ENCODE peak calls at places on chromosomes 16 and 17, in ten cellular contexts. C is HTR-8/SVneo; D is iris pigment epithelial cell; E is stimulated activated CD4-positive, alpha-beta T cell treated with anti-CD3 and anti-CD28 coated beads, Interleukin-12 subunit alpha, Interleukin-12 subunit beta, amount 100 ng/mL, for 4 hours; V is NCI-H345; M is GM12891; Y is EH; A is T-helper 1 cell; G is CD8-positive, alpha-beta memory T cell; F is NCI-H524. P is an unnamed sample.

GRCh38 chr16:60945225-60945624 is 1091.0 kb downstream of the CDH8 start:
- DNase-seq in C (no peak), D (no peak), E (no peak), V (no peak), M (no peak), Y (no peak), A (no peak), G (no peak), F (no peak), P (no peak)

GRCh38 chr17:77832180-77832560 is 126.3 kb upstream of the TNRC6C start:
- DNase-seq in C (no peak), D (no peak), E (no peak), V (no peak), M (no peak), Y (no peak), A (no peak), G (no peak), F (no peak), P (no peak)

GRCh38 chr16:86762035-86762550 is 183.7 kb downstream of the FOXL1 start:
- DNase-seq in C (no peak), D (no peak), E (no peak), V (no peak), M (no peak), Y (no peak), A (no peak), G (no peak), F (no peak), P (no peak)

GRCh38 chr17:63841350-63842172 is 924 bp downstream of the SMARCD2 start:
- DNase-seq in C (no peak), D (peak; percentile 54), E (no peak), V (peak; percentile 35), M (no peak), Y (peak; percentile 66), A (no peak), G (no peak), F (no peak), P (no peak)

GRCh38 chr17:4903051-4903818 is at the start of gene CHRNE:
- DNase-seq in C (peak; percentile 77), D (peak; percentile 78), E (peak; percentile 71), V (peak; percentile 70), M (peak; percentile 16), Y (peak; percentile 73), A (peak; percentile 46), G (peak; percentile 63), F (peak; percentile 67), P (no peak)

GRCh38 chr16:67926181-67926742 is 5.4 kb downstream of the CTRL start:
- DNase-seq in C (no peak), D (peak; percentile 28), E (no peak), V (peak; percentile 89), M (no peak), Y (no peak), A (no peak), G (no peak), F (peak; percentile 81), P (no peak)

GRCh38 chr17:15231851-15232516 is 33.1 kb downstream of the PMP22 start:
- DNase-seq in C (no peak), D (no peak), E (no peak), V (no peak), M (no peak), Y (no peak), A (no peak), G (no peak), F (no peak), P (no peak)

GRCh38 chr16:74999683-75000480 is 1.1 kb downstream of the ZNRF1 start:
- DNase-seq in C (peak; percentile 49), D (peak; percentile 25), E (peak; percentile 51), V (peak; percentile 56), M (peak; percentile 47), Y (peak; percentile 65), A (peak; percentile 37), G (peak; percentile 22), F (peak; percentile 22), P (no peak)

GRCh38 chr16:83365166-83365565 is 442.6 kb upstream of the HSBP1 start:
- DNase-seq in C (no peak), D (peak; percentile 29), E (no peak), V (no peak), M (no peak), Y (no peak), A (no peak), G (no peak), F (no peak), P (no peak)

GRCh38 chr17:28684963-28685362 is 23.0 kb downstream of the SUPT6H start:
- DNase-seq in C (peak; percentile 45), D (peak; percentile 46), E (no peak), V (peak; percentile 50), M (no peak), Y (peak; percentile 66), A (no peak), G (no peak), F (peak; percentile 99), P (no peak)

GRCh38 chr16:50038756-50039529 is 13.9 kb downstream of the CNEP1R1 start:
- DNase-seq in C (no peak), D (no peak), E (no peak), V (no peak), M (no peak), Y (no peak), A (no peak), G (no peak), F (no peak), P (no peak)

GRCh38 chr17:3710951-3711383 is 12.7 kb upstream of the HASPIN start:
- DNase-seq in C (peak; percentile 52), D (peak; percentile 87), E (peak; percentile 46), V (no peak), M (peak; percentile 72), Y (peak; percentile 75), A (peak; percentile 50), G (peak; percentile 35), F (no peak), P (no peak)

GRCh38 chr16:85316321-85316919 is 204.1 kb upstream of the CIBAR2 start:
- DNase-seq in C (peak; percentile 77), D (peak; percentile 54), E (peak; percentile 42), V (peak; percentile 52), M (peak; percentile 74), Y (peak; percentile 63), A (no peak), G (no peak), F (peak; percentile 45), P (no peak)

GRCh38 chr16:12729448-12729847 is 74.2 kb downstream of the CPPED1 start:
- DNase-seq in C (no peak), D (peak; percentile 87), E (no peak), V (no peak), M (no peak), Y (peak; percentile 87), A (no peak), G (no peak), F (no peak), P (no peak)

GRCh38 chr16:85156869-85157268 is 44.6 kb upstream of the CIBAR2 start:
- DNase-seq in C (no peak), D (no peak), E (no peak), V (no peak), M (no peak), Y (no peak), A (no peak), G (no peak), F (no peak), P (no peak)

GRCh38 chr17:36195474-36196098 is 972 bp downstream of the CCL3L1 start:
- DNase-seq in C (no peak), D (no peak), E (no peak), V (no peak), M (no peak), Y (no peak), A (no peak), G (no peak), F (no peak), P (peak; percentile 98)

GRCh38 chr17:68972119-68972704 is 17.0 kb upstream of the ABCA8 start:
- DNase-seq in C (peak; percentile 27), D (peak; percentile 38), E (no peak), V (peak; percentile 7), M (no peak), Y (peak; percentile 18), A (no peak), G (no peak), F (no peak), P (no peak)

GRCh38 chr16:28986492-28986891 is 1.6 kb downstream of the LAT start:
- DNase-seq in C (no peak), D (no peak), E (no peak), V (no peak), M (no peak), Y (no peak), A (no peak), G (no peak), F (no peak), P (no peak)

GRCh38 chr17:50688168-50688719 is 19.5 kb downstream of the ANKRD40 start:
- DNase-seq in C (no peak), D (no peak), E (no peak), V (no peak), M (no peak), Y (no peak), A (no peak), G (no peak), F (no peak), P (no peak)

GRCh38 chr17:42061641-42062487 is 11.5 kb upstream of the C17orf113 start:
- DNase-seq in C (no peak), D (no peak), E (no peak), V (no peak), M (no peak), Y (no peak), A (no peak), G (no peak), F (no peak), P (no peak)

GRCh38 chr17:48068491-48068961 is 20.4 kb downstream of the NFE2L1 start:
- DNase-seq in C (no peak), D (peak; percentile 48), E (no peak), V (no peak), M (no peak), Y (peak; percentile 83), A (no peak), G (no peak), F (no peak), P (no peak)

GRCh38 chr17:2207815-2208515 is 95.6 kb downstream of the SMG6 start:
- DNase-seq in C (no peak), D (no peak), E (no peak), V (no peak), M (no peak), Y (no peak), A (no peak), G (no peak), F (no peak), P (no peak)

GRCh38 chr16:68499011-68499410 is 40.1 kb upstream of the ZFP90 start:
- DNase-seq in C (no peak), D (no peak), E (no peak), V (peak; percentile 33), M (no peak), Y (no peak), A (no peak), G (no peak), F (no peak), P (no peak)

GRCh38 chr16:4090476-4090875 is 25.8 kb downstream of the ADCY9 start:
- DNase-seq in C (no peak), D (no peak), E (no peak), V (no peak), M (no peak), Y (peak; percentile 16), A (no peak), G (no peak), F (no peak), P (no peak)

P was measured in vagina.